ENCODE peak calls at places on chromosome 7, in six cellular contexts. A, Q, G, H, F and T are unnamed samples.
A peak's percentile ranks its signal among the peaks of the same experiment; 100 is the strongest.

GRCh38 chr7:8086239-8086638 is 117.6 kb downstream of the GLCCI1 start:
- DNase-seq in F (no peak), Q (no peak), H (no peak), A (no peak), G (no peak), T (no peak)

GRCh38 chr7:157612664-157613561 is 276.1 kb downstream of the DNAJB6 start:
- DNase-seq in A (no peak), G (no peak), Q (no peak), H (no peak), F (no peak), T (no peak)

GRCh38 chr7:36765605-36766004 is 41.3 kb upstream of the AOAH start:
- DNase-seq in Q (no peak), A (no peak), G (peak; percentile 17), F (no peak), H (no peak), T (no peak)

GRCh38 chr7:82166666-82167065 is 276.9 kb downstream of the CACNA2D1 start:
- DNase-seq in H (no peak), Q (no peak), G (no peak), F (no peak), A (no peak), T (no peak)

GRCh38 chr7:41237956-41238355 is 464.9 kb downstream of the INHBA start:
- DNase-seq in G (no peak), H (no peak), A (no peak), F (no peak), Q (no peak), T (peak; percentile 37)

GRCh38 chr7:70533614-70534013 is 598.3 kb upstream of the GALNT17 start:
- DNase-seq in Q (no peak), A (no peak), F (no peak), G (no peak), H (no peak), T (no peak)

GRCh38 chr7:151351027-151351426 is 9.4 kb downstream of the NUB1 start:
- DNase-seq in H (no peak), F (no peak), A (peak; percentile 35), G (peak; percentile 57), Q (no peak), T (peak; percentile 49)

GRCh38 chr7:110766874-110767273 is 324.1 kb upstream of the LRRN3 start:
- DNase-seq in Q (no peak), H (no peak), A (no peak), G (no peak), F (no peak), T (no peak)

GRCh38 chr7:105675873-105676484 is 94.7 kb upstream of the EFCAB10 start:
- DNase-seq in F (no peak), G (no peak), H (no peak), A (no peak), Q (no peak), T (no peak)

GRCh38 chr7:92994889-92995288 is 122.9 kb downstream of the SAMD9 start:
- DNase-seq in H (no peak), A (no peak), Q (no peak), F (no peak), G (no peak), T (no peak)

GRCh38 chr7:66683770-66684123 is 55.1 kb downstream of the KCTD7 start:
- DNase-seq in A (no peak), G (no peak), H (no peak), F (no peak), Q (no peak), T (no peak)

GRCh38 chr7:122316467-122317394 is 12.2 kb upstream of the FEZF1 start:
- DNase-seq in Q (no peak), H (no peak), G (no peak), A (no peak), F (peak; percentile 29), T (no peak)

GRCh38 chr7:142352543-142352942 is 94.7 kb upstream of the PRSS58 start:
- DNase-seq in G (no peak), H (no peak), Q (peak; percentile 22), F (no peak), A (no peak), T (no peak)

GRCh38 chr7:14606101-14606500 is 296.4 kb downstream of the DGKB start:
- DNase-seq in H (no peak), G (no peak), A (no peak), F (no peak), Q (peak; percentile 10), T (no peak)
- TF ChIP-seq BHLHE40 in H (no peak), G (no peak), A (no peak), F (no peak), Q (no peak), T (no peak)

DNA sequence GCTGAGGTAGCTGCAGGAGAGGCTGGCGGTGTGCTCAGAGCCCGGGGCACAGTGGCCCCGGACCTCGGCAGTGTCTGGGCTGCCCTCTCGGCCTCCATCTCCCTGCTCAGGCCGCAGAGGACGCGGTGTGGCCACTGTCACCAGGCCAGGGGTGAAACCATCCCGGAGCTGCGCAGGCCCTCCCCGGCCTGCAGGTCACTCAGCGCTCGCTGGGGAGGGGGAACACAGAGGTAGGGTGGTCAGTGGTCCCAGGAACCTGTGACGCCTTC is 49.8 kb upstream of the DAGLB start:
- DNase-seq in F (no peak), A (no peak), G (no peak), Q (no peak), H (no peak), T (no peak)
- TF ChIP-seq BHLHE40 in F (no peak), A (no peak), G (no peak), Q (no peak), H (no peak), T (no peak)

GRCh38 chr7:75776295-75776971 is 4.4 kb upstream of the CCL26 start:
- DNase-seq in H (peak; percentile 55), A (no peak), Q (peak; percentile 89), F (no peak), G (no peak), T (no peak)

GRCh38 chr7:75772081-75773077 is at the start of gene CCL26:
- DNase-seq in Q (peak; percentile 79), G (no peak), H (no peak), A (no peak), F (peak; percentile 71), T (no peak)
- TF ChIP-seq BHLHE40 in Q (no peak), G (no peak), H (no peak), A (no peak), F (no peak), T (no peak)

DNA sequence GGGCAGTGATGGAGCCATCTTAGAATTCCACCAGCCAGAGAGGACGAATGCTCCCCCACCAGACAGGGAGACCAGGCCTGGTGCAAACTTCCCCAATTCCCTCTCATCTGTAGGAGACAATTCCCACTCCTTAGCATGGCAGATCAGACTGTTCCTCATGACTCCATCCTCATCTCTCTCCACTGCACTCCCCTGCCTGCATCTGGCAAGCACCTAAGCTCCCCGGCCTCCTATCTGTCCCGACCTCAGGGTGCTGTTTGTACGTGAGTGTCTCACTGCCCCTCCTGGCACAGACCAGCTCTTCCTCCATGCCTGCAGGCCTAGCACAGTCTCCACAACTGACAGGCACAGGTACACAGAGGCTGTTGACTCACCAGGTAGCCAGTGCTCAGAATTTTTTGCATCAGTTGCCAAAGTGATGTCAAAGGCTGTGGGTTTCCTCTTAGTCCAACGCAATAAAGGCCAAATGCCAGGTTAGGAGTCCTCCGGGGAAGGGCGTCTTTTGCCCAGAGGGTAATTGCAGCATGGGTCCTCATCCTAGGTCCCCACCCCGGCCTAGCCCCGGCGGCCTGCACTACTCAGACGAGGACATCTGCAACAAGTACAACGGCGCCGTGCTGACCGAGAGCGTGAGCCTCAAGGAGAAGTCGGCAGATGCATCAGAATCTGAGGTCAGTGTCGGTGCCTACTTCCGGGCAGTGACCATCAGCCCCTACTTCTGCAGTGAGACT is 436.8 kb upstream of the FOXK1 start:
- DNase-seq in Q (no peak), A (no peak), F (no peak), H (no peak), G (no peak), T (no peak)
- TF ChIP-seq BHLHE40 in Q (no peak), A (no peak), F (no peak), H (no peak), G (no peak), T (no peak)

GRCh38 chr7:46139079-46139478 is 218.0 kb upstream of the IGFBP3 start:
- DNase-seq in H (peak; percentile 48), A (no peak), F (no peak), G (no peak), Q (peak; percentile 90), T (no peak)
- TF ChIP-seq BHLHE40 in H (peak; percentile 54), A (no peak), F (no peak), G (no peak), Q (no peak), T (no peak)

GRCh38 chr7:2002561-2003450 is 229.9 kb downstream of the MAD1L1 start:
- DNase-seq in G (no peak), F (no peak), A (no peak), Q (no peak), H (no peak), T (no peak)

GRCh38 chr7:2005746-2006145 is 227.0 kb downstream of the MAD1L1 start:
- DNase-seq in A (no peak), G (no peak), F (no peak), H (no peak), Q (no peak), T (no peak)

GRCh38 chr7:2003451-2003930 is 229.3 kb downstream of the MAD1L1 start:
- DNase-seq in H (no peak), F (no peak), G (no peak), Q (no peak), A (no peak), T (no peak)

GRCh38 chr7:2004841-2005351 is 227.8 kb downstream of the MAD1L1 start:
- DNase-seq in A (no peak), Q (no peak), H (no peak), G (no peak), F (no peak), T (no peak)

GRCh38 chr7:2003931-2004812 is 228.6 kb downstream of the MAD1L1 start:
- DNase-seq in A (no peak), G (no peak), Q (no peak), H (no peak), F (no peak), T (no peak)
- TF ChIP-seq BHLHE40 in A (no peak), G (no peak), Q (no peak), H (no peak), F (no peak), T (no peak)

GRCh38 chr7:31785081-31785480 is 98.1 kb downstream of the PPP1R17 start:
- DNase-seq in H (no peak), F (no peak), Q (no peak), G (no peak), A (no peak), T (no peak)

GRCh38 chr7:31791881-31792280 is 104.9 kb downstream of the PPP1R17 start:
- DNase-seq in G (no peak), H (no peak), F (no peak), A (no peak), Q (peak; percentile 72), T (no peak)

GRCh38 chr7:31783221-31783620 is 96.2 kb downstream of the PPP1R17 start:
- DNase-seq in A (no peak), Q (no peak), H (no peak), G (no peak), F (no peak), T (no peak)

GRCh38 chr7:31788891-31789680 is 102.1 kb downstream of the PPP1R17 start:
- DNase-seq in A (no peak), F (no peak), G (no peak), Q (peak; percentile 24), H (no peak), T (no peak)

GRCh38 chr7:31788445-31788844 is 101.4 kb downstream of the PPP1R17 start:
- DNase-seq in H (no peak), G (no peak), F (no peak), Q (peak; percentile 59), A (no peak), T (no peak)
- TF ChIP-seq BHLHE40 in H (no peak), G (no peak), F (no peak), Q (no peak), A (no peak), T (no peak)